ENCODE peak calls at places on chromosomes 2 and 18, in seven cellular contexts. G is spleen, S is K562, Y is A549, K is adrenal gland, O is Peyer's patch, R is heart left ventricle. W is an unnamed sample.

GRCh38 chr2:138780451-138780880 is 276 bp upstream of the NXPH2 start:
- DNase-seq in G (no peak), S (no peak), Y (no peak), K (no peak), O (no peak), R (no peak), W (no peak)

GRCh38 chr2:201938151-201938815 is 95.4 kb upstream of the FZD7 start:
- DNase-seq in G (no peak), S (no peak), Y (no peak), K (no peak), O (no peak), R (no peak), W (no peak)

GRCh38 chr2:15932394-15933183 is 7.8 kb upstream of the MYCN start:
- DNase-seq in G (no peak), S (no peak), Y (no peak), K (no peak), O (no peak), R (no peak), W (no peak)

GRCh38 chr18:58927659-58928058 is 63.0 kb downstream of the ZNF532 start:
- DNase-seq in G (no peak), S (no peak), Y (no peak), K (no peak), O (no peak), R (no peak), W (no peak)

GRCh38 chr18:11320981-11321380 is 171.6 kb upstream of the PIEZO2 start:
- DNase-seq in G (no peak), S (no peak), Y (no peak), K (no peak), O (no peak), R (no peak), W (no peak)

GRCh38 chr2:20877944-20878343 is 55.0 kb upstream of the LDAH start:
- DNase-seq in G (no peak), S (no peak), Y (no peak), K (no peak), O (no peak), R (no peak), W (no peak)

GRCh38 chr18:35750929-35751328 is 169.4 kb downstream of the GALNT1 start:
- DNase-seq in G (no peak), S (no peak), Y (no peak), K (no peak), O (no peak), R (no peak), W (no peak)

GRCh38 chr2:173370198-173370597 is 15.5 kb downstream of the CDCA7 start:
- DNase-seq in G (no peak), S (no peak), Y (no peak), K (no peak), O (no peak), R (no peak), W (no peak)

GRCh38 chr18:31500161-31500688 is 2.2 kb downstream of the DSG2 start:
- DNase-seq in G (no peak), S (no peak), Y (no peak), K (no peak), O (peak), R (no peak), W (no peak)

GRCh38 chr18:31498450-31499156 is 626 bp downstream of the DSG2 start:
- DNase-seq in G (no peak), S (peak), Y (no peak), K (no peak), O (no peak), R (no peak), W (no peak)

GRCh38 chr18:31497404-31497710 is 620 bp upstream of the DSG2 start:
- DNase-seq in G (no peak), S (no peak), Y (no peak), K (no peak), O (no peak), R (no peak), W (no peak)

GRCh38 chr18:31499157-31499524 is 1.2 kb downstream of the DSG2 start:
- DNase-seq in G (no peak), S (no peak), Y (no peak), K (no peak), O (no peak), R (no peak), W (no peak)

DNA sequence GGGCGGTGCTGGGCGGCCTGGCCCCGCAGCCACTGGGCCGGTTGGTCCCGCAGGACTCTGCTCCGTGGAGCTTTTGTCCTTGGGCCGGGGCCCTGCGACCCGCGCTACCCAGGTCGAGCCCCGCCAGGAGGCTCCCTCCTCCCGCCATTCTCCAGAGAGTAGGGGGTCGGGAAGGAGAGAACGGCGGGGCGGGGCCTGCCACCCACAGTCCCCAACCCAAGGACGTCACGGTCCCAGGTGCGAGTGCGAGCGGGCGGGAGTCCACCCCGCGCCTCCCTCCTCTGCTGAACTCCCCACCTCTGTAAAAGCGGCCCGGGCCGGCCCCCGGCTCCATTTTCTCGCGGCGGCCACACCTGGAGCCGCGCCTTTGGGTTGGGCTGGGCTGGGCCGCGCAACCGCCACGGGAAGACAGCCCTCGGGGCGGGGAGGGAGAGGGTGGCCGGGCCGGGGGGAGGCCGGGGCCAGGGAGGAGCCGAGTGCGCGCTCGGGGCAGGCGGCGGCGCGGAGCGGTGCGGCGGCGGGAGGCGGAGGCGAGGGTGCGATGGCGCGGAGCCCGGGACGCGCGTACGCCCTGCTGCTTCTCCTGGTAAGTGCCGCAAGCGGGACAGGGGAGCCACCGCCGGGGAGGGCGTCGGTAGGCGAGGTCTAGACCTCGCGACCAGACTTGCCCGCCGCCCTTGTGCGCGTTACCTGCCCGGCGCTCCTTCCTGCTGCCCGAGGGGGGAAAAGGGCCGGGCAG is at the start of gene DSG2:
- DNase-seq in G (peak), S (peak), Y (peak), K (peak), O (peak), R (peak), W (peak)
- TF ChIP-seq POLR2A in G (no peak), S (peak), Y (peak), K (no peak), O (peak), R (no peak), W (peak)

GRCh38 chr18:22172594-22173049 is 3.2 kb downstream of the GATA6 start:
- DNase-seq in G (no peak), S (no peak), Y (no peak), K (peak), O (no peak), R (no peak), W (no peak)

GRCh38 chr18:22173221-22173927 is 4.0 kb downstream of the GATA6 start:
- DNase-seq in G (no peak), S (no peak), Y (no peak), K (peak), O (no peak), R (no peak), W (no peak)

GRCh38 chr18:22171263-22171838 is 2.0 kb downstream of the GATA6 start:
- DNase-seq in G (no peak), S (no peak), Y (no peak), K (peak), O (no peak), R (no peak), W (no peak)

GRCh38 chr18:22170421-22171262 is 1.3 kb downstream of the GATA6 start:
- DNase-seq in G (peak), S (no peak), Y (peak), K (peak), O (peak), R (peak), W (peak)

DNA sequence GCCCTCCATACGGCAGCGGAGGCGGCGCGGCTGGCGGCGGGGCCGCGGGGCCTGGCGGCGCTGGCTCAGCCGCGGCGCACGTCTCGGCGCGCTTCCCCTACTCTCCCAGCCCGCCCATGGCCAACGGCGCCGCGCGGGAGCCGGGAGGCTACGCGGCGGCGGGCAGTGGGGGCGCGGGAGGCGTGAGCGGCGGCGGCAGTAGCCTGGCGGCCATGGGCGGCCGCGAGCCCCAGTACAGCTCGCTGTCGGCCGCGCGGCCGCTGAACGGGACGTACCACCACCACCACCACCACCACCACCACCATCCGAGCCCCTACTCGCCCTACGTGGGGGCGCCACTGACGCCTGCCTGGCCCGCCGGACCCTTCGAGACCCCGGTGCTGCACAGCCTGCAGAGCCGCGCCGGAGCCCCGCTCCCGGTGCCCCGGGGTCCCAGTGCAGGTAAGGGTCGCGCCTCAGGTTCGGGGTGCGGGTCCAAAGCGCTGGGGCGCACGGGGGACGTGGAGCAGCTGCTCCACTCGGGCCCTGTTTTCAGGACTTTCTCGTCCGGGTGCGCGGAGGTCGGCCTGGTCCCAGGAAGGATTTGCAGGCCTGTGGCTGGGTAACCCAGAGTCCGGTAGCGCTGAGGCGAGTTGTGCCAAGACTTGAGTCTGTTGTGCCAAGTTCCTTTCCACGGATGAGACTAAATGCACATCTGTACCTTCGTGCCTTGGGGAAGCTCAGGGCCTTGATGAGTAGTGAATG is 2.6 kb downstream of the GATA6 start:
- DNase-seq in G (no peak), S (no peak), Y (no peak), K (peak), O (no peak), R (no peak), W (no peak)
- H3K27ac ChIP-seq in G (peak), S (no peak), Y (no peak), K (peak), O (peak), R (peak), W (peak)

DNA sequence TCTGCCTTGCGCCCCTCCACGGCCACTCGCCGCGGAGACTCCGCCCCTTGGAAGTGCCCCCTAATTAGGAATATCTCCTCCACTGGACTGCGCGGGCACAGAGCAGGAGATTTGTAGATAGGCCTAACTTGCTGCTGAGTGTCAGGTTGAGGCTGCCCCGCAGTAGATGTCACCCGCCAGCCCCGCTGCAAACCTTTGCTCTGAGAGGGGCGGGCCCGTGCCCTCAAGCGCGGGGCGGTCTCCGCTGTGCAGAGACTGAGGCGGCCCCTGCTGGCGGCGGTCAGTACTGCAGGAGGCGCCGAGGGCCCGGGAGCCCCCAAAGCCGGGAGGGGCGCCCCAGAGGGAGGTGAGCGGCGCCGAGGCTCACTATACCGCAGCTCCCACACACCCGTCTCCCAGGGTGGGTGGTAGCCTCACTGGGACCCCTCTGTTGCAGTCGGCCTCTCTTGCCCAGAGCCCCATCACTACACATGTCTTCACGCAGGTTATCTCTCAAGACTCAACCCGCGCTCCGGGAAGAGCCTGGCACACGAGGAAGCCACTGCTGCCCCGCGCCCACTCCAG is 2.9 kb upstream of the NEURL3 start:
- DNase-seq in G (peak), S (peak), Y (peak), K (peak), O (peak), R (peak), W (peak)
- H3K4me3 ChIP-seq in G (peak), S (peak), Y (peak), K (no peak), O (peak), R (peak), W (peak)

DNA sequence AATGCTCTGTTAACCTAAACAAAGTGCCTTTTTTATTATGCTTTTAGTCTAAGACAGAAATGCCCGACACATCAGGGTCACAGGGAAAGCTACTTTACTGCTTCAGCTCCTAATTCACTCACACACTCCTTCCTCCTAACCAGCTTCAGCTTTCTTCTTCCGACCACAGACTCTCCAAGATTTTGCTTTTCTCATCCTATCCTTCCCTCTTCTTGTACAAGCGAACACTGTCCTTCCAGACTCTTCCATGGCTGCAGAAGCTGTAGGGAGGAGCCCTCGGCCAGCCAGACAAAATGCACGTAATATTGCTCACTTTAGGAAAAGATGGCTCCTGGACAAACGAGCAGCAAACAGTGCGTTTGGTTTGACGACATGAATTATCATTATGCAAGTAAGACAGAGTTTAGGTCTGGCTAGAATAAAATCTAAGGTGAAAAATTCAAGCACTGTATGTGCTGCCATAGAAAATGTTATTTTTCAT is 47.5 kb upstream of the HNRNPA3 start:
- DNase-seq in G (no peak), S (no peak), Y (no peak), K (peak), O (peak), R (peak), W (peak)
- TF ChIP-seq POLR2A in G (no peak), S (no peak), Y (peak), K (no peak), O (no peak), R (no peak), W (no peak)

GRCh38 chr18:33369711-33370449 is 70.6 kb downstream of the CCDC178 start:
- DNase-seq in G (no peak), S (no peak), Y (no peak), K (no peak), O (no peak), R (no peak), W (no peak)

GRCh38 chr18:33372442-33372841 is 68.1 kb downstream of the CCDC178 start:
- DNase-seq in G (no peak), S (no peak), Y (no peak), K (no peak), O (no peak), R (no peak), W (no peak)

DNA sequence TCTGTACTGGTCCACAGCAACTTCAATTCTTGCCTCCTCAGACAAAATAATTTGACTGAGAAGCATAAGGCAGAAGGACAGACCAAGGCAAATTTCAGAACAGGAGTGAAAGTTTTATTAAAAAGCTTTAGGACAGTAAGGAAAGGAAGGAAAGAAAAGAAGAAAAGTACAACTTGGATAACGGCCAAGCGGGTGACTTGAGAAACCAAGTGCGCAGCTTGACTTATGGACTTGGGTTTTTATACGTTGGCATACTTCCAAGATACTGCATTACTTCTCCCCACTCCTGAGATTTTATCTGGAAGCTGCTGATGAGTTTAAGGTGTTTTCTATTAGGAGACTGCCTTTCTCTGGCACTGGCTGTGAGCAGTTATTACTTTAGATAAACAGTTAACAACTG is 64.7 kb downstream of the CCDC178 start:
- DNase-seq in G (no peak), S (no peak), Y (no peak), K (no peak), O (no peak), R (no peak), W (no peak)
- H3K27ac ChIP-seq in G (no peak), S (no peak), Y (no peak), K (no peak), O (no peak), R (no peak), W (no peak)

GRCh38 chr18:13220326-13220991 is 1.9 kb downstream of the LDLRAD4 start:
- DNase-seq in G (no peak), S (no peak), Y (no peak), K (no peak), O (peak), R (no peak), W (no peak)

GRCh38 chr18:13219012-13219396 is 444 bp downstream of the LDLRAD4 start:
- DNase-seq in G (no peak), S (no peak), Y (no peak), K (no peak), O (no peak), R (no peak), W (no peak)

GRCh38 chr18:13218376-13219011 is at the start of gene LDLRAD4:
- DNase-seq in G (no peak), S (no peak), Y (no peak), K (peak), O (peak), R (peak), W (peak)

GRCh38 chr18:13217971-13218375 is 587 bp upstream of the LDLRAD4 start:
- DNase-seq in G (no peak), S (no peak), Y (no peak), K (peak), O (no peak), R (peak), W (peak)

DNA sequence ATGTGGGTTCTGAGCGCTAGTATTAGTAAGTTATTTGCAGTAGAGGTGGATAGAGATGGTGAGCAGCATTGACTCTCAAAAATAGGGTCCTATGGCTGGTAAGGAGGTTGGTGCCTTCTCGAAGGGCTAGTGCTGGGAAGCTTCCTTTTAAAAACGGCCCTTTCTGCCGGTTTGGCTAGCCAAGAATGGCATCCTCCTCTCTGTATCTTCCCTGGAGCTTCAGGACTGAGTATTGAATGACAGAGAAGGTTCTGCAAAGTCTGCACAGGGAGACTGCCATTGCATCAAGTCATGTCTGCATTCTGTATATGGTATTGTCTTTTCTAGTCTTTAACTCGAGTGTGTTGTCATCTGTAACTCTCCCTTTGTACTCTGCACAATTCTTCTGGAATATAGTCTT is 1.0 kb downstream of the LDLRAD4 start:
- DNase-seq in G (no peak), S (no peak), Y (no peak), K (no peak), O (no peak), R (no peak), W (no peak)
- H3K4me3 ChIP-seq in G (no peak), S (no peak), Y (no peak), K (no peak), O (peak), R (peak), W (peak)

GRCh38 chr2:112010751-112011150 is 44.3 kb upstream of the TMEM87B start:
- DNase-seq in G (no peak), S (no peak), Y (no peak), K (no peak), O (peak), R (no peak), W (no peak)

GRCh38 chr2:112012556-112012955 is 42.5 kb upstream of the TMEM87B start:
- DNase-seq in G (no peak), S (no peak), Y (no peak), K (no peak), O (no peak), R (no peak), W (no peak)

GRCh38 chr2:112005391-112006075 is 49.5 kb upstream of the TMEM87B start:
- DNase-seq in G (no peak), S (no peak), Y (no peak), K (no peak), O (no peak), R (no peak), W (no peak)

GRCh38 chr2:112006076-112006410 is 49.0 kb upstream of the TMEM87B start:
- DNase-seq in G (no peak), S (no peak), Y (no peak), K (no peak), O (no peak), R (no peak), W (no peak)

DNA sequence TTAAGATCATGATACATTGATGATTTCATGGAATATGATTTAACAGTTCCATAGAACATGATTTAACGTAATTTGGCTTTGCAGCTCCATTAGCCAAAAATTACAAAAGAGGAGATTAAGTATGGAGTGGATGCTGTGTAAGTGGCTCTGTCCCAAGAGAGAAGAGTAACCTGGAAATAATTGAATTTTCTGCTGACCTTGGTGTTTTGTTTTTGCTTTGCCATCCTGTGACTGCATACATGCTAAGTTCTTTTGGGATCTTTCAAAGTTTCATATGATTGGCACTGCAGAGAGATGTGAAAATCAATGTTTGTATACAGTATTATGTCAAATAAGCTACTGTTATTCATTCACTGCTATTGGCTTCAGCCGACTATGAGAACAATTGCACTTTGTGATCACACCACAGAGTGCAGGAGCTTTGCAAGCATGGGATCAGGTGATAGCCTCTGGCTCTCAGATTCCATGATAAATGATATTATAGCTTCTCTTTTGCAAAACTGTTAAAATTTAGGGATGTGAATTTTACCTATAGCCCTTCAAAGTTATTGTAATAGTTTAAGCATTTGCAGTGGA is 46.1 kb upstream of the TMEM87B start:
- DNase-seq in G (no peak), S (no peak), Y (no peak), K (no peak), O (no peak), R (no peak), W (no peak)
- TF ChIP-seq POLR2A in G (no peak), S (no peak), Y (no peak), K (no peak), O (no peak), R (no peak), W (no peak)

GRCh38 chr18:23316986-23317385 is 136.1 kb upstream of the RIOK3 start:
- DNase-seq in G (no peak), S (no peak), Y (no peak), K (no peak), O (no peak), R (no peak), W (no peak)
- H3K27ac ChIP-seq in G (no peak), S (no peak), Y (no peak), K (no peak), O (no peak), R (no peak), W (no peak)